ENCODE peak calls at places on chromosome 6, in four cellular contexts. O is spleen, Z is suprapubic skin, L is breast epithelium. G is an unnamed sample. For H3K9me3, the result is how much of the 10 kb centered on the place peaks cover.

GRCh38 chr6:119339941-119340456 is 9.6 kb downstream of the MAN1A1 start:
- DNase-seq in Z (no peak), O (no peak), L (no peak), G (no peak)

GRCh38 chr6:106913676-106914280 is 60.8 kb downstream of the CD24 start:
- DNase-seq in L (no peak), Z (no peak), O (no peak), G (no peak)

GRCh38 chr6:98583506-98583905 is 250.9 kb upstream of the POU3F2 start:
- DNase-seq in L (no peak), O (no peak), Z (no peak), G (no peak)

GRCh38 chr6:126143650-126144260 is 157.4 kb downstream of the TRMT11 start:
- DNase-seq in Z (no peak), O (no peak), L (no peak), G (no peak)

GRCh38 chr6:144006731-144007454 is 1.2 kb downstream of the PLAGL1 start:
- DNase-seq in L (no peak), Z (peak), O (no peak), G (no peak)

GRCh38 chr6:69818223-69818930 is 21.6 kb upstream of the LMBRD1 start:
- DNase-seq in L (no peak), Z (no peak), O (no peak), G (no peak)

GRCh38 chr6:113172531-113172966 is 684.6 kb upstream of the MARCKS start:
- DNase-seq in Z (no peak), O (no peak), L (no peak), G (no peak)

GRCh38 chr6:184161-184695 is 108.1 kb upstream of the DUSP22 start:
- DNase-seq in O (no peak), L (no peak), Z (no peak), G (no peak)

GRCh38 chr6:22003219-22003779 is 293.5 kb downstream of the PRL start:
- DNase-seq in Z (no peak), O (no peak), L (no peak), G (no peak)

GRCh38 chr6:147000545-147001488 is 203.4 kb upstream of the STXBP5 start:
- DNase-seq in Z (no peak), L (no peak), O (no peak), G (no peak)

GRCh38 chr6:112287836-112288235 is 33.5 kb upstream of the LAMA4 start:
- DNase-seq in L (no peak), Z (no peak), O (no peak), G (no peak)

GRCh38 chr6:52376763-52377162 is 14.8 kb downstream of the PAQR8 start:
- DNase-seq in L (no peak), O (no peak), Z (no peak), G (no peak)

GRCh38 chr6:39923394-39923793 is 10.9 kb downstream of the MOCS1 start:
- DNase-seq in Z (no peak), O (peak), L (peak), G (no peak)

GRCh38 chr6:35089935-35090505 is 51.1 kb downstream of the TCP11 start:
- DNase-seq in O (no peak), L (peak), Z (no peak), G (no peak)

GRCh38 chr6:167560673-167561569 is 236.0 kb downstream of the TTLL2 start:
- DNase-seq in O (no peak), Z (peak), L (no peak), G (no peak)
- H3K9me3 ChIP-seq in O (under half), Z (under half), L (under half), G (under half)

GRCh38 chr6:152576525-152576924 is 60.6 kb downstream of the SYNE1 start:
- DNase-seq in O (no peak), L (no peak), Z (no peak), G (no peak)
- H3K4me3 ChIP-seq in O (no peak), L (no peak), Z (no peak), G (no peak)

GRCh38 chr6:36442083-36442670 is 477 bp downstream of the PXT1 start:
- DNase-seq in O (no peak), Z (no peak), L (no peak), G (no peak)

GRCh38 chr6:36443498-36443844 is 671 bp downstream of the KCTD20 start:
- DNase-seq in L (no peak), Z (no peak), O (no peak), G (no peak)

GRCh38 chr6:36443951-36444428 is 1.2 kb downstream of the KCTD20 start:
- DNase-seq in L (no peak), O (no peak), Z (no peak), G (no peak)

GRCh38 chr6:36442671-36443497 is at the start of the genes KCTD20 and PXT1:
- DNase-seq in L (peak), Z (peak), O (peak), G (peak)

GRCh38 chr6:36441307-36441894 is 1.3 kb downstream of the PXT1 start:
- DNase-seq in Z (peak), O (peak), L (peak), G (peak)
- TF ChIP-seq POLR2A in Z (no peak), O (no peak), L (no peak), G (no peak)

DNA sequence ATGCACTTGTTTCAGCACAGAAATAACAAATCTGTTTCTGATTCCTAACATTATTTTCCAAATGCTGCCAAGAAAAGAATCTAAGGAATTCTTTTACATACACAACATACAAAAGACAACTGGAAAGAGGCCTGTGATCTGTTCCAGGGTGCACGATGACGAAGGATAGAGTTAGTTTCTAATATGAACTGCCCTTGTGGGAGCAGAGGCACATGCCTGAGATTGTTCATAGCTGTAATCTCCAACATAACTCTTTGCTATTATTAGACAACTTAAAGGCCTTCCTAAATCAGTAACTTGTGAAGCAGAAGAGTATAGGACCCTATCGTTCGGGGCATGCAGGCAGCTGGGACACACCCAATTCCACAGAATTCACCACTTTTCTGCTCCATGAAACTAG is 41.2 kb upstream of the NHSL1 start:
- DNase-seq in Z (no peak), L (no peak), O (no peak), G (no peak)
- H3K9me3 ChIP-seq in Z (under half), L (under half), O (under half), G (under half)

GRCh38 chr6:1438471-1438881 is 49.1 kb downstream of the FOXF2 start:
- DNase-seq in Z (no peak), L (no peak), O (no peak), G (no peak)

GRCh38 chr6:1442929-1443328 is 53.6 kb downstream of the FOXF2 start:
- DNase-seq in Z (no peak), L (no peak), O (no peak), G (no peak)

GRCh38 chr6:1437553-1438406 is 48.4 kb downstream of the FOXF2 start:
- DNase-seq in O (no peak), Z (no peak), L (no peak), G (no peak)

GRCh38 chr6:1436334-1437306 is 47.2 kb downstream of the FOXF2 start:
- DNase-seq in O (no peak), L (no peak), Z (no peak), G (no peak)

GRCh38 chr6:1439349-1439748 is 50.0 kb downstream of the FOXF2 start:
- DNase-seq in Z (no peak), L (no peak), O (no peak), G (no peak)
- H3K4me3 ChIP-seq in Z (no peak), L (no peak), O (no peak), G (no peak)

GRCh38 chr6:84774174-84775158 is 10.1 kb upstream of the TBX18 start:
- DNase-seq in Z (peak), L (no peak), O (peak), G (no peak)
- TF ChIP-seq POLR2A in Z (no peak), L (no peak), O (no peak), G (no peak)